ENCODE peak calls at places on chromosomes 16 and 17, in ten cellular contexts. A, R, W, N, P, O, U, J, B and E are unnamed samples. For H3K27me3 and H3K4me1, the result is how much of the 10 kb centered on the place peaks cover.

GRCh38 chr16:75323928-75324327 is 72.5 kb upstream of the BCAR1 start:
- DNase-seq in A (no peak), R (no peak), W (no peak), N (no peak), P (no peak), O (no peak), U (no peak), J (no peak), B (no peak), E (no peak)

GRCh38 chr17:245611-246010 is 64.2 kb upstream of the DOC2B start:
- DNase-seq in A (peak), R (peak), W (no peak), N (no peak), P (no peak), O (peak), U (no peak), J (no peak), B (peak), E (no peak)

GRCh38 chr16:50671644-50672260 is 9.4 kb downstream of the SNX20 start:
- DNase-seq in A (no peak), R (no peak), W (peak), N (no peak), P (peak), O (no peak), U (peak), J (peak), B (no peak), E (no peak)

GRCh38 chr17:70661342-70662222 is 492.2 kb downstream of the KCNJ2 start:
- DNase-seq in A (no peak), R (no peak), W (peak), N (no peak), P (peak), O (no peak), U (peak), J (no peak), B (peak), E (no peak)

GRCh38 chr16:6265956-6266355 is 1066.7 kb upstream of the RBFOX1 start:
- DNase-seq in A (no peak), R (no peak), W (no peak), N (no peak), P (no peak), O (no peak), U (no peak), J (no peak), B (no peak), E (no peak)

GRCh38 chr16:49861299-49861698 is 5.4 kb upstream of the ZNF423 start:
- DNase-seq in A (no peak), R (no peak), W (no peak), N (no peak), P (no peak), O (no peak), U (no peak), J (no peak), B (no peak), E (no peak)

GRCh38 chr16:67395458-67396158 is 2.3 kb upstream of the TPPP3 start:
- DNase-seq in A (peak), R (no peak), W (peak), N (no peak), P (no peak), O (no peak), U (no peak), J (peak), B (peak), E (no peak)

GRCh38 chr17:78242024-78242742 is 10.8 kb downstream of the TMEM235 start:
- DNase-seq in A (no peak), R (no peak), W (peak), N (no peak), P (peak), O (no peak), U (no peak), J (no peak), B (no peak), E (no peak)

GRCh38 chr17:45091778-45092425 is 30.8 kb downstream of the NMT1 start:
- DNase-seq in A (no peak), R (no peak), W (peak), N (no peak), P (peak), O (no peak), U (no peak), J (no peak), B (no peak), E (no peak)

GRCh38 chr16:15502041-15502725 is 67.8 kb downstream of the BMERB1 start:
- DNase-seq in A (no peak), R (no peak), W (peak), N (no peak), P (peak), O (no peak), U (peak), J (peak), B (no peak), E (no peak)

GRCh38 chr16:31107465-31107867 is 720 bp upstream of the BCKDK start:
- DNase-seq in A (no peak), R (no peak), W (no peak), N (no peak), P (no peak), O (no peak), U (no peak), J (no peak), B (no peak), E (no peak)

GRCh38 chr17:75205037-75205792 is at the start of gene NUP85:
- DNase-seq in A (peak), R (peak), W (peak), N (peak), P (peak), O (peak), U (peak), J (peak), B (peak), E (peak)

GRCh38 chr17:75476274-75476673 is 19.8 kb downstream of the TMEM94 start:
- DNase-seq in A (no peak), R (no peak), W (peak), N (no peak), P (no peak), O (no peak), U (peak), J (no peak), B (no peak), E (no peak)

GRCh38 chr16:19833176-19833575 is 51.5 kb downstream of the GPRC5B start:
- DNase-seq in A (no peak), R (no peak), W (no peak), N (no peak), P (no peak), O (no peak), U (no peak), J (peak), B (no peak), E (no peak)

GRCh38 chr17:57088298-57088697 is 3.3 kb downstream of the AKAP1 start:
- DNase-seq in A (no peak), R (no peak), W (no peak), N (no peak), P (no peak), O (no peak), U (no peak), J (no peak), B (no peak), E (no peak)

GRCh38 chr16:74999683-75000480 is 1.1 kb downstream of the ZNRF1 start:
- DNase-seq in A (peak), R (peak), W (no peak), N (peak), P (peak), O (peak), U (no peak), J (peak), B (peak), E (no peak)

GRCh38 chr17:45307290-45308015 is 9.4 kb downstream of the MAP3K14 start:
- DNase-seq in A (no peak), R (peak), W (peak), N (no peak), P (peak), O (no peak), U (peak), J (peak), B (peak), E (no peak)

GRCh38 chr16:29743827-29744531 is 1.8 kb downstream of the C16orf54 start:
- DNase-seq in A (peak), R (no peak), W (no peak), N (no peak), P (no peak), O (no peak), U (no peak), J (no peak), B (no peak), E (no peak)

GRCh38 chr16:585351-585750 is 4.5 kb upstream of the RAB40C start:
- DNase-seq in A (no peak), R (no peak), W (no peak), N (peak), P (no peak), O (no peak), U (no peak), J (no peak), B (peak), E (no peak)

GRCh38 chr16:68490829-68491575 is 42.7 kb upstream of the SMPD3 start:
- DNase-seq in A (no peak), R (no peak), W (peak), N (peak), P (peak), O (no peak), U (no peak), J (peak), B (peak), E (no peak)

GRCh38 chr17:55273579-55274370 is 9.0 kb downstream of the HLF start:
- DNase-seq in A (no peak), R (peak), W (no peak), N (peak), P (no peak), O (peak), U (no peak), J (peak), B (peak), E (no peak)

DNA sequence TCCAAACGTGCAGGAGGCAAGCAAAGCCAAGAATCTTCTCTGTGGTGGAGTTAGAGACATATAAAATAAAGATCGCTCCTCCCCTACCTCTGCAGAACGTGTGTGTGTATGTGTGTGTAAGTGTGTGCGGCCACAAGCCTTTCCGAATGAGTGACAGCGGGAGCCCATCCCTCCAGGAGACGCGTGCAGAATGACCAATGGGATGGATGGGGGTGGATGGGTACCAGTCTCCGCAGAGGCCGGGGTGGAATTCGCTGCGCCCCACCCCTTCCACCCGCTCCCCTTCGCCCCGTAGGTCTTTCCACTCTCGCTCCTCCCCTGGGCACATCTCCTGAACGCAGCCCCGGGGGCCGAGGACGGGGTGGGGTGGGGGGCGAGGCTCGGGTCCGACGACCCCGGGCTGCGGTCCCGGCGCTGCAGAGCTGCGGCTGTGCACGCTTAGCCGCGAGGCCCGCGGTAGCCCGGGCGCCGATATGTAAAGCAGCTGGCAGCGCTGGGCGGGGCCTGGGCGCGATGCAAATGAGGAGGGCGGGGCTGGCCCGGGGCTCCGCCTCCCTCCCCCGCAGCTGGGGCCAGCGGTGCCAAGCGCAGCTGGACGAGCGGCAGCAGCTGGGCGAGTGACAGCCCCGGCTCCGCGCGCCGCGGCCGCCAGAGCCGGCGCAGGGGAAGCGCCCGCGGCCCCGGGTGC is at the start of gene PRKCB:
- DNase-seq in A (peak), R (peak), W (peak), N (peak), P (no peak), O (peak), U (peak), J (peak), B (peak), E (peak)
- H3K27me3 ChIP-seq in A (under half), R (under half), W (under half), N (under half), P (under half), O (half or more), U (under half), J (under half), B (under half), E (under half)

GRCh38 chr17:50219939-50220465 is 18.6 kb upstream of the COL1A1 start:
- DNase-seq in A (no peak), R (no peak), W (peak), N (no peak), P (no peak), O (no peak), U (peak), J (no peak), B (no peak), E (no peak)

GRCh38 chr17:50219345-50219744 is 17.9 kb upstream of the COL1A1 start:
- DNase-seq in A (no peak), R (no peak), W (peak), N (no peak), P (peak), O (no peak), U (peak), J (peak), B (no peak), E (no peak)

GRCh38 chr17:50218071-50218759 is 16.8 kb upstream of the COL1A1 start:
- DNase-seq in A (no peak), R (no peak), W (peak), N (no peak), P (peak), O (no peak), U (peak), J (no peak), B (no peak), E (no peak)

GRCh38 chr17:50220811-50221210 is 19.4 kb upstream of the COL1A1 start:
- DNase-seq in A (no peak), R (no peak), W (no peak), N (no peak), P (no peak), O (no peak), U (no peak), J (no peak), B (no peak), E (no peak)

DNA sequence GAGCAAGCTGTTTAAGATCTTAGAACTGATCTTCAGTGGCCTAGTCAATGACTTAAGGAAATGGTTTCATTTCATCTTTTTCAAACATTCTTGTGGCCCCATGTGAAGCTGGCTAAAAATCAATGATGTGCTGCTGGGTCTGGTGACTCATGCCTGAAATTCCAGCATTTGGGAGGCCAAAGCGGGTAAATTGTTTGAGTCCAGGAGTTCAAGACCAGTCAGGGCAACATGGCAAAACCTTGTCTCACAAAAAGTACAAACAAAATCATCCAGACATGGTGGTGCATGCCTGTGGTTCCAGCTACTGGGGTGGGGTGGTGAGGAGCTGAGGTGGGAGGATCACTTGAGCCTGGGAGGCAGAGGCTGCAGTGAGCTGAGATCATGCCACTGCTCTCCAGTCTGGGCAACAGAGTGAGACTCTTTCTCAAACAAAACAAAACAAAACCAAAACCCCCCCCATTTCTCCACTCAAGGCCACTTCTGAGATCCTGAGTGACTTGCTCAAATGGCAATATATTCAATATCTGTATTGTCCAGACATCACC is 17.4 kb upstream of the COL1A1 start:
- DNase-seq in A (no peak), R (no peak), W (peak), N (no peak), P (peak), O (no peak), U (peak), J (peak), B (no peak), E (no peak)
- H3K27ac ChIP-seq in A (peak), R (peak), W (peak), N (peak), P (peak), O (peak), U (peak), J (peak), B (peak), E (no peak)

GRCh38 chr16:89848974-89849373 is 20.7 kb downstream of the SPIRE2 start:
- DNase-seq in A (no peak), R (no peak), W (no peak), N (no peak), P (no peak), O (no peak), U (no peak), J (no peak), B (no peak), E (no peak)

GRCh38 chr16:89845417-89845816 is 17.1 kb downstream of the SPIRE2 start:
- DNase-seq in A (no peak), R (no peak), W (no peak), N (no peak), P (no peak), O (no peak), U (no peak), J (no peak), B (no peak), E (no peak)

GRCh38 chr16:89844739-89845339 is 16.6 kb downstream of the SPIRE2 start:
- DNase-seq in A (no peak), R (no peak), W (no peak), N (no peak), P (no peak), O (no peak), U (no peak), J (no peak), B (no peak), E (no peak)

GRCh38 chr16:89847056-89847929 is 19.0 kb downstream of the SPIRE2 start:
- DNase-seq in A (no peak), R (no peak), W (no peak), N (no peak), P (no peak), O (no peak), U (no peak), J (no peak), B (no peak), E (no peak)

DNA sequence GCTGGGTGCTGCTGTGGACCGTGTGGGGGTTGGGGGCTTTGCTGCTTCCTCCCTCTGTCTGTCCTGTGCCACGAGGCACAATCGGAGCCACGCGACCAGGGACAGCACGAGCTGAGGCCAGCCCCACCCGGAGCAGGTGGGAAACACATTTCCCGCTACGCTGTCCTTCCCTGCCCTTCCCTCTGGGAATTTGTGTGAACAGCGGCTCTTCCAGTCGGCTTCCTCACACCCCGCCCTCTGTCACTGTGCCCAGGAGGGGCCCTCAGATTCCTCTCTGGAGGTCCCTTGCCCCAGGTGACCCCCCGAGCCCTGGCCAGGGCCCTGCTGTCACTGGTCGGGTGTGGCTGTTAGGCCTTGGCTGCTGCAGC is 19.6 kb downstream of the SPIRE2 start:
- DNase-seq in A (no peak), R (no peak), W (no peak), N (no peak), P (no peak), O (peak), U (no peak), J (no peak), B (no peak), E (no peak)
- H3K4me1 ChIP-seq in A (under half), R (under half), W (under half), N (under half), P (under half), O (under half), U (under half), J (under half), B (under half), E (under half)

DNA sequence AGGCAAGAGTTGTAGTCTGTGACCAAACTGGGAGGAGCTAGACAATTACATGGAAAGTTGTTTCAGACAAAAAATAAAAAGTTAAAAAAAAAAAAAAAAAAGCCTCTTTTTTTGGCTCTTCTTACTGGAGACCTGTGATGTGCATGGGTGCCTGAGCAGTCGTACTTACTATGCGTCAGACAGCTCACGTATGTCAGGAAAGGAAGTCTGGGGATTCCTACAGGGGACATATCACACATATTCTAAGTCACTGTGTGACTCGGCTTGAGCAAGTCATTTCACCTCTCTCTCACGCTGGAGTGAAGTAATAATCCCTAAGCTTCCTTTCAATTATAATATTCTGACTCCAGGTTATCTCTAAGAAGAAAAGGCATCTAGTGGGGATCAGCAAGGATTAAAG is 6.0 kb downstream of the SLFN14 start:
- DNase-seq in A (no peak), R (no peak), W (no peak), N (no peak), P (no peak), O (no peak), U (no peak), J (no peak), B (no peak), E (no peak)
- H3K27me3 ChIP-seq in A (under half), R (under half), W (under half), N (under half), P (under half), O (half or more), U (under half), J (under half), B (under half), E (under half)

DNA sequence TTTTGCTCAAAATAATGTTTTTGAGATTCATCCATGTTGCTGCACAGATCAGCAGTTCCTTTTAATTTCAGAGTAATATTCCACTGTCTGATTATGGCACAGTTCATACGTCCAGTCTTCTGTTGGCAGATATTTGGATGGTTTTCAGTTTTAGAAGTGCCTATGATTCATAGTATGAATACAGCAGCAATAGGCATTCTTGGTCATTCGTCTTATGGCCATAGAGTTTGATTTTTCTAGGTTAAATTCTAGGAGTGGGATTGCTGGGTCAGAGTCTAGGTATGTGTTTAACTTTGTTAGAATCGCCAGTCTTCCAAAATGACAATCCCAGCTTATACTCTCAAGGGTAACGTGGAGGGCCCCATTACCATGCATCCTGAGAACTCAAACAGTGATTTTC is 11.5 kb upstream of the IL34 start:
- DNase-seq in A (no peak), R (no peak), W (peak), N (no peak), P (no peak), O (no peak), U (peak), J (no peak), B (no peak), E (no peak)
- H3K27ac ChIP-seq in A (no peak), R (no peak), W (peak), N (peak), P (peak), O (no peak), U (peak), J (no peak), B (no peak), E (no peak)

DNA sequence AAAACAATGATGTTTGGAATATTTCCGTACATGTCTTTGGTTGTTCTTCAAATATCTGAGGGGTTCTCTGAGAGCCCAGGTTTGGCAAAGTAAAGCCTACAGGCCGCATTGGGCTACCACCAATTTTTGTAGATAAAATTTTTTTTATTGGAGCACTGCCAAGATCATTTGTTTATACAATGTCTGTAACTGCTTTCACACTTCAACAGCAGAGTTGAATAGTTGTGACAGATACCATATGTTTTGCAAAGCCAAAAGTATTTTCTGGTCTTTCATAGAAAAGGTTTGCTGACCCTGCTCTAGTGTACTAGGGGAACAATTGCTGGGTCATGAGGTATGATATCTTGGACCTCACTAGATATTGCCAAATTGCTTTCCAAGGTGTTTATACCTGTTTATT is 10.5 kb downstream of the PPM1D start:
- DNase-seq in A (no peak), R (no peak), W (no peak), N (no peak), P (no peak), O (no peak), U (peak), J (no peak), B (no peak), E (no peak)
- H3K4me1 ChIP-seq in A (under half), R (under half), W (under half), N (half or more), P (under half), O (under half), U (under half), J (under half), B (under half), E (under half)